ENCODE peak calls at places on chromosomes 16 and 17, in six cellular contexts. I, Q, H, V, B and A are unnamed samples.

GRCh38 chr17:82095777-82096708 is 2.0 kb downstream of the FASN start:
- DNase-seq in I (no peak), Q (peak), H (no peak), V (no peak), B (no peak), A (no peak)

GRCh38 chr17:40582328-40582901 is 17.1 kb upstream of the CCR7 start:
- DNase-seq in I (no peak), Q (peak), H (no peak), V (peak), B (peak), A (peak)

GRCh38 chr17:80944326-80944725 is 47.3 kb upstream of the CHMP6 start:
- DNase-seq in I (no peak), Q (no peak), H (no peak), V (no peak), B (no peak), A (no peak)

GRCh38 chr17:35766489-35766877 is 5.8 kb downstream of the C17orf50 start:
- DNase-seq in I (no peak), Q (no peak), H (no peak), V (no peak), B (no peak), A (no peak)

GRCh38 chr17:77381731-77382130 is 241.0 kb downstream of the SEC14L1 start:
- DNase-seq in I (no peak), Q (no peak), H (no peak), V (no peak), B (no peak), A (no peak)

GRCh38 chr17:63399316-63399715 is 46.8 kb downstream of the CYB561 start:
- DNase-seq in I (no peak), Q (no peak), H (no peak), V (no peak), B (no peak), A (no peak)

GRCh38 chr17:72463287-72464102 is 342.7 kb downstream of the SOX9 start:
- DNase-seq in I (no peak), Q (no peak), H (no peak), V (no peak), B (no peak), A (no peak)

GRCh38 chr16:47016700-47017133 is 43.2 kb upstream of the DNAJA2 start:
- DNase-seq in I (no peak), Q (no peak), H (no peak), V (peak), B (no peak), A (no peak)

GRCh38 chr17:45692661-45693060 is 91.5 kb upstream of the CRHR1 start:
- DNase-seq in I (no peak), Q (no peak), H (no peak), V (no peak), B (no peak), A (no peak)

GRCh38 chr16:19644877-19645276 is 73.2 kb downstream of the KNOP1 start:
- DNase-seq in I (peak), Q (no peak), H (no peak), V (no peak), B (no peak), A (no peak)

GRCh38 chr17:77740481-77740880 is 218.0 kb upstream of the TNRC6C start:
- DNase-seq in I (no peak), Q (no peak), H (no peak), V (no peak), B (no peak), A (no peak)

GRCh38 chr16:84040823-84041391 is 1.7 kb downstream of the SLC38A8 start:
- DNase-seq in I (peak), Q (peak), H (peak), V (no peak), B (no peak), A (no peak)

GRCh38 chr16:12587646-12588277 is 215.9 kb downstream of the CPPED1 start:
- DNase-seq in I (no peak), Q (no peak), H (no peak), V (no peak), B (no peak), A (no peak)

GRCh38 chr17:31825961-31826691 is 32.9 kb downstream of the COPRS start:
- DNase-seq in I (no peak), Q (peak), H (no peak), V (no peak), B (no peak), A (peak)

GRCh38 chr17:39553326-39553945 is 54.3 kb downstream of the NEUROD2 start:
- DNase-seq in I (no peak), Q (no peak), H (no peak), V (no peak), B (no peak), A (peak)

GRCh38 chr16:69544099-69544498 is 21.7 kb upstream of the NFAT5 start:
- DNase-seq in I (no peak), Q (no peak), H (no peak), V (no peak), B (no peak), A (no peak)

GRCh38 chr17:48510761-48511604 is 19.8 kb downstream of the HOXB1 start:
- DNase-seq in I (peak), Q (no peak), H (no peak), V (no peak), B (peak), A (no peak)

GRCh38 chr17:77585142-77585860 is 373.2 kb upstream of the TNRC6C start:
- DNase-seq in I (no peak), Q (no peak), H (no peak), V (no peak), B (no peak), A (no peak)

GRCh38 chr16:19874026-19874425 is 10.6 kb downstream of the GPRC5B start:
- DNase-seq in I (no peak), Q (no peak), H (no peak), V (no peak), B (no peak), A (no peak)

GRCh38 chr17:65176646-65177409 is 39.7 kb downstream of the RGS9 start:
- DNase-seq in I (no peak), Q (no peak), H (no peak), V (no peak), B (no peak), A (no peak)

GRCh38 chr17:76378548-76379274 is 5.7 kb upstream of the SPHK1 start:
- DNase-seq in I (no peak), Q (no peak), H (no peak), V (no peak), B (no peak), A (no peak)

GRCh38 chr17:40322417-40323315 is 13.7 kb downstream of the RARA start:
- DNase-seq in I (no peak), Q (peak), H (peak), V (peak), B (peak), A (peak)

GRCh38 chr17:66466933-66467367 is 164.5 kb downstream of the PRKCA start:
- DNase-seq in I (peak), Q (peak), H (no peak), V (no peak), B (no peak), A (peak)

GRCh38 chr16:30351586-30352419 is 3.3 kb downstream of the CD2BP2 start:
- DNase-seq in I (peak), Q (no peak), H (no peak), V (no peak), B (no peak), A (peak)

GRCh38 chr16:31402687-31403086 is 9.6 kb downstream of the ITGAD start:
- DNase-seq in I (no peak), Q (no peak), H (no peak), V (no peak), B (no peak), A (no peak)

GRCh38 chr16:19503461-19504075 is 18.3 kb downstream of the GDE1 start:
- DNase-seq in I (no peak), Q (no peak), H (no peak), V (no peak), B (no peak), A (no peak)

GRCh38 chr16:49987381-49987780 is 37.6 kb upstream of the CNEP1R1 start:
- DNase-seq in I (no peak), Q (no peak), H (no peak), V (no peak), B (no peak), A (no peak)

GRCh38 chr17:72884066-72884465 is 208.4 kb downstream of the SLC39A11 start:
- DNase-seq in I (no peak), Q (no peak), H (no peak), V (no peak), B (no peak), A (no peak)

GRCh38 chr17:30573603-30574175 is 96.5 kb downstream of the GOSR1 start:
- DNase-seq in I (no peak), Q (no peak), H (no peak), V (no peak), B (no peak), A (no peak)

GRCh38 chr17:78859051-78859450 is 18.4 kb upstream of the USP36 start:
- DNase-seq in I (no peak), Q (no peak), H (no peak), V (no peak), B (no peak), A (no peak)

GRCh38 chr16:7013990-7014389 is 318.7 kb upstream of the RBFOX1 start:
- DNase-seq in I (no peak), Q (no peak), H (no peak), V (no peak), B (no peak), A (no peak)

GRCh38 chr16:64339052-64339770 is 782.7 kb downstream of the CDH11 start:
- DNase-seq in I (peak), Q (no peak), H (no peak), V (no peak), B (no peak), A (no peak)